ENCODE peak calls at places on chromosomes 4 and X, in six cellular contexts. L is cardiac muscle cell, V is GM23338, T is heart right ventricle, I is hepatocyte, Y is lower lobe of right lung. W is an unnamed sample. For H3K4me1 and H3K36me3, the result is how much of the 10 kb centered on the place peaks cover.

GRCh38 chr4:101183658-101184373 is 163.5 kb downstream of the PPP3CA start:
- DNase-seq in I (no peak), V (no peak), Y (no peak), L (no peak), T (no peak), W (no peak)

GRCh38 chrX:56783996-56784620 is 55.1 kb downstream of the NBDY start:
- DNase-seq in I (no peak), T (no peak), Y (no peak), V (no peak), L (no peak), W (no peak)

GRCh38 chr4:151541438-151542071 is 132.6 kb downstream of the FHIP1A start:
- DNase-seq in L (peak), Y (no peak), I (no peak), T (no peak), V (no peak), W (peak)

GRCh38 chrX:112058255-112058654 is 24.3 kb downstream of the TRPC5 start:
- DNase-seq in L (peak), I (no peak), V (no peak), T (no peak), Y (no peak), W (no peak)

GRCh38 chr4:53313510-53313909 is 52.4 kb downstream of the SCFD2 start:
- DNase-seq in T (no peak), I (peak), L (peak), V (peak), Y (no peak), W (peak)

GRCh38 chrX:41335590-41336331 is 1.8 kb downstream of the DDX3X start:
- DNase-seq in V (no peak), I (no peak), Y (no peak), L (no peak), T (no peak), W (no peak)

GRCh38 chr4:24519649-24520048 is 64.7 kb downstream of the DHX15 start:
- DNase-seq in I (peak), Y (no peak), L (peak), V (no peak), T (no peak), W (peak)

GRCh38 chrX:13290891-13291614 is 28.8 kb downstream of the ATXN3L start:
- DNase-seq in T (no peak), L (no peak), V (no peak), Y (no peak), I (no peak), W (no peak)

GRCh38 chr4:15654556-15655222 is 468 bp downstream of the FBXL5 start:
- DNase-seq in I (peak), T (peak), V (peak), Y (peak), L (peak), W (peak)

GRCh38 chrX:12419591-12419990 is 281.3 kb downstream of the FRMPD4 start:
- DNase-seq in T (no peak), L (no peak), V (no peak), I (no peak), Y (no peak), W (no peak)

GRCh38 chrX:119488749-119489148 is 20.5 kb downstream of the SLC25A5 start:
- DNase-seq in I (peak), Y (peak), V (peak), L (peak), T (no peak), W (peak)

GRCh38 chr4:84582988-84583870 is at the start of gene CDS1:
- DNase-seq in L (no peak), Y (peak), T (peak), V (peak), I (peak), W (peak)

GRCh38 chr4:186294160-186294559 is 28.2 kb downstream of the F11 start:
- DNase-seq in V (no peak), T (no peak), L (no peak), Y (no peak), I (no peak), W (no peak)

GRCh38 chrX:115393271-115393670 is 103.8 kb downstream of the LUZP4 start:
- DNase-seq in T (no peak), V (peak), I (peak), Y (no peak), L (peak), W (no peak)

DNA sequence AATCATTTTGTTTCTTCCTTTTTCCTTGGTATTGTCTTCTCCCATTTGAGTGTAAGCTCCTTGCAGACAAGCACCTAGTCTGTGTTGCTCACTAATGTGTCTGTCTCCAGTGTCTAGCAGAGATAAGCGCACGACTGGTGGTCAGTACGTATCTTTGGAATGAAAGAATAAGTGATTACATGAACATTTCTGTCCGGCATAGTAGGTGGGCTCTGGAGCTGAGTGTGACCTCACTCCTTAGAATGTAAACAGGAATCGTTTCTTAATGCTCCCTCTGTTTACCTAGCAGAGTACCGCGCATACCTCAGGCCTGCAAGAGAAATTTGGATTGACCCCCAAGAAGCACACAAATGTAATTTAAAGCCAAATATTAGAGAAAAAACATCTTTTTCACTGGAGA is 235.4 kb downstream of the MAML3 start:
- DNase-seq in V (no peak), I (no peak), L (no peak), Y (no peak), T (no peak), W (no peak)
- H3K4me1 ChIP-seq in V (half or more), I (under half), L (half or more), Y (half or more), T (half or more), W (under half)

DNA sequence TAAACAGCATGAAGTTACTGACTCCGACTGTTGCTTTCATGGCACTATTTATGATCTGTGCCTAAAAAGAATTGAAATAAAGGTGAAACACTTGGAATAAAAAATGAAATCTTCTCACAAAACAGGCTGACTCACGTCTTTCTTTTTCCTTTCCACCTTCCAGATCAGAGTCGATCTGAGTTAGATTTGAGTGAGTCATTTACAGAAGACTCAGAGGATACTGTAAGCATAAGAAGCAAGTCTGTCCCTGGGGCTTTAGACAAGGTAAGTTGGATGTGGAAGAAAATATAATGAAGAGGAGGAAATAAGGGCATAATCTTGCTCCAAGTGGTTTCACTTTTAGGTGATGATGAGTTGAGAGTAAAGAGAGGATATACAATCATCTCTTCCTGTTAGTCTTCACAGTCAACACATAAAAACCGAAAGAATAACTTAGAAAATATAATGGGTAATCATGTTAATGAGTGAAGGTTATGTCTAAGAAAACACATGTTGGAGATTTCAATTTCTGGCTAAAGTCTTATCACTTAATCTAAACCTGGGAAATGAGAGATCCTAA is 89.7 kb downstream of the SYTL5 start:
- DNase-seq in L (no peak), Y (no peak), V (no peak), T (no peak), I (no peak), W (no peak)
- H3K36me3 ChIP-seq in L (under half), Y (under half), V (under half), T (under half), I (under half), W (under half)

GRCh38 chr4:108559911-108560310 is 60.5 kb upstream of the RPL34 start:
- DNase-seq in Y (no peak), L (no peak), V (no peak), T (no peak), I (no peak), W (no peak)
- H3K4me1 ChIP-seq in Y (under half), L (under half), V (under half), T (under half), I (under half), W (under half)

GRCh38 chr4:338759-339097 is 1.1 kb downstream of the ZNF141 start:
- DNase-seq in Y (no peak), T (no peak), I (no peak), L (no peak), V (peak), W (peak)
- H3K36me3 ChIP-seq in Y (under half), T (under half), I (under half), L (under half), V (under half), W (under half)

GRCh38 chrX:81121513-81122363 is 80.0 kb downstream of the HMGN5 start:
- DNase-seq in V (peak), I (peak), Y (peak), T (peak), L (peak), W (peak)
- H3K4me1 ChIP-seq in V (under half), I (under half), Y (under half), T (under half), L (under half), W (under half)

DNA sequence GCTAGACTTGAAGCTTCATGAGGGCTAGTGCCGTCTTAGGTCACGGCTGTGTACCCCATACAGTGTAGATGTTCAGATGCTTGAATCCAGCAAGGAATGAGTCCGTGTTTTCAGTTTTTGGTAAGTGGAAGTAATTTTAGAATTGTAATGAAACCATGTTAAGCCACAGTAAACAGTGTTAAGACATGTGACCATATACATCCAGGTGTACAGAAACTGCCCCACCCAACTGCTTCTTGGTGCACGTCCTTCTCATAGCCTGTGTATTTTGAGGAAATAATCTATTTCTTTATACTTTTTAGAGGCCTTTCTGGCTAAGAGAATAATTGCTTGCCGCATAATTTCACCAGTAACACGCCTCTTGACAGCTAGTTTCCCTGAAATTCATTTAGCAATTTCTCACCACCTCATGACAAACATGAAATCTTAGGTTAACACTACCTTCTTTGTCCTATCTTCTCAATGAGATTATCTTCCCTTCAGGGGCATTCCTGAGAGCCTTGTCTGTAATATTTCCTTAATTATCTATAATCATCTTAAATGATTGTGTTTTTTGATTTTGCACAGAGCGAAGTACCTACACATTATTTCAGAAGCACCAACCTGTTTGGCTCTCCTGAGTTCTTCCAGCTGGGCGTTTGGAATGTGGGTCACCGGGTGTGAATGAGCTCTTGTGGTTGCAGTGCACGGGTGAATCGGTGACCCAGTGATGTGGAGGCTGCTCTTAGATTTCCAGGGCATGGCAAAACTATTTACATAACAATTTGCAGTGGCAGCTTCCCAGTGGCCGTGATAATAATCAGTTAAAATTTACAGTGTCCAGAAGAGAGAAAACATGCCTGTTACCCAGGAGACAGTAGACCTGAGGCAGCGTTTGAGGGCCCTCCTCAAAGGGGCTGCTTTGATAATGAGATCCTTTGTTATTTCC is 50.2 kb upstream of the TADA2B start:
- DNase-seq in I (no peak), T (no peak), L (no peak), Y (peak), V (no peak), W (no peak)
- H3K36me3 ChIP-seq in I (under half), T (under half), L (under half), Y (under half), V (under half), W (under half)

DNA sequence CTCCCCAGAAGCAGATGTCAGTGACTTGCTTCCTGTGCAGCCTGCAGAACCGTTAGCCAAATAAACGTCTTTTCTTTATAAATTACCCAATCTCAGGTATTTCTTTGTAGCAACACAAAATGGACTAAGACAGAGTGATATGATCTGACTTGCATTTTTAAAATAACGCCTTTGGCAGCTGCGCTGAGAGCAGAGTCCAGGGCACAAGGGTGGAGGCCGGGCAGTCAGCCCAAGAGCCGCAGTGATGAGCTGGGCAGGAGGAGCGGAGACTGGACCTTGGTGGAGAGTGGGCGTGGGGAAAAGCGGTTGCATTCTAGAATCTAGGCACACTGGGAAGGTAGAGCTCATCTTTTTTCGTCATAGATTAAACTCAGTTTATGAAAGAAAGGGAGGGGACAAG is 56.5 kb upstream of the ACSL1 start:
- DNase-seq in Y (no peak), V (no peak), I (no peak), T (no peak), L (no peak), W (no peak)
- H3K4me1 ChIP-seq in Y (under half), V (under half), I (under half), T (under half), L (under half), W (under half)

GRCh38 chrX:149495573-149496071 is 9.5 kb downstream of the IDS start:
- DNase-seq in T (no peak), Y (no peak), I (peak), L (peak), V (no peak), W (peak)
- H3K36me3 ChIP-seq in T (under half), Y (half or more), I (under half), L (under half), V (under half), W (half or more)

DNA sequence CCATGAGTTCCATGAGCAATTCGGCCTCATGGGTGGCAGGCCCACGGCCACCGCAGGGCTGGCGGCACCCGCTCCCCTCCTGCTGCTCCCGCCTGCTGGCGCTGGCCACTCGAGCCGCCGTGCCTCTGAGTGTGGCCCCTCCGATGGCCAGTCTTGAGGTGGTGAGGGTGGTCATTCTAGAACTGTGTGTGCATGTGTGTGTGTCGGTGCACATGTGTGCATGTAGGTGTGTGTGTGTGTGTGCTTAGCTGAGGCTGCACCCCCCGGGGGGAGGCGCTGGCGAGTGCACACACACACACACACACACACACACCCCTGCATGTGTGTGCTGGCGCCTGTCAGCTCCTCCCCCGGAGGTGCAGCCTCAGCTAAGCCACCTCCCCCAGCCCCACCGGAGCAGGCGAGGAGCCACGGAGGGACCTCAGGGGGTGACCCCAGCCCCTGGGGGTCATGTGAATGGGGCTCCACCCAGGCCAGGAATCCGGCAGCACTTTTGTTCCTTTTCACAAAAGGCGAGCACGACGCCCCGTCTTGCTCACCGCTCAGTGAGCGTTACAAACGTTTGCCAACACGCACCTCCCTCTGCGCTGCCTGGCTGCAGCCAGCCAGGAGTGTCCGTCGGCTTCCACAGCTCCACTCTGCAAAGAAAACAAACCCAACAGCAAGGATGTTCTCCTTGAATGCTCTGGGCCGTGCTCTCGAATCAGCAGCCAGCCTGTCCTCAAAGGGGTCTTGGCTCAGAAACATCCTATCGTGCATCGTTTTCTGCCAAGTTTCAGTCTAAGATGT is 29.9 kb downstream of the FGFRL1 start:
- DNase-seq in T (peak), I (peak), V (no peak), L (peak), Y (no peak), W (peak)
- H3K4me1 ChIP-seq in T (under half), I (under half), V (under half), L (under half), Y (under half), W (under half)

GRCh38 chr4:5799406-5799805 is 88.4 kb downstream of the EVC start:
- DNase-seq in T (no peak), I (no peak), L (no peak), Y (no peak), V (no peak), W (no peak)

GRCh38 chr4:5798946-5799345 is 87.9 kb downstream of the EVC start:
- DNase-seq in V (no peak), Y (no peak), T (no peak), L (no peak), I (no peak), W (no peak)

GRCh38 chr4:5796976-5797375 is 86.0 kb downstream of the EVC start:
- DNase-seq in L (no peak), V (no peak), Y (no peak), I (no peak), T (no peak), W (no peak)

GRCh38 chr4:5798447-5798846 is 87.4 kb downstream of the EVC start:
- DNase-seq in I (no peak), V (no peak), L (peak), Y (no peak), T (peak), W (no peak)

DNA sequence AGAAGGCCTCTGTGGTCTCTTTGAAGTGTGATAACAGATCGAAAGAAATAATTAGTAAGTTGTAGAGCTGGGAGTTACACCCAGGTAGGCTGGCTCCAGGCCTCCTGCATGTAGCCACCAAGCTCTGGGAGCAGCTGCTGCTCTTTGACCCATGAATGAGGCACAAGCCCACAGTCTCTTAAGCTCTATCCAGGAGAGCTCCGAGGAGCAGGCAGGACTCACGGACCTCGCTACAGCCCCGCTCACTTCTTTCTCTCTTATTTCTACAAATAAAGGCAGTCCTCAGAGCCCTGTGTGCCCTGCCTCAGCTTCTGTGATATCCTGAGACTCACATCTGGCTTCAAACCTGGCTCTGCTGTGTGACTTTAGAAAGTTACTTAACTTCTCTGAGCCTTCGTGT is 86.9 kb downstream of the EVC start:
- DNase-seq in L (no peak), T (no peak), V (no peak), Y (no peak), I (no peak), W (no peak)
- H3K36me3 ChIP-seq in L (under half), T (under half), V (under half), Y (half or more), I (under half), W (under half)

W was measured in endodermal cell.